ENCODE peak calls at places on chromosomes 6 and 20, in nine cellular contexts. One of them, this sample, is unnamed.

GRCh38 chr6:38176797-38177751 is 357.5 kb downstream of the ZFAND3 start:
- DNase-seq in fibroblast of mammary gland: peak
- DNase-seq in MM.1S: no peak
- DNase-seq in C1 segment of cervical spinal cord: no peak
- DNase-seq in T47D: peak
- DNase-seq in omental fat pad: peak
- DNase-seq in sigmoid colon: peak
- DNase-seq in non-pigmented ciliary epithelial cell: no peak
- DNase-seq in lung microvascular endothelial cell: no peak
- DNase-seq in this sample: no peak

GRCh38 chr20:58852559-58853271 is at the start of gene GNAS:
- DNase-seq in fibroblast of mammary gland: peak
- DNase-seq in MM.1S: no peak
- DNase-seq in C1 segment of cervical spinal cord: peak
- DNase-seq in T47D: peak
- DNase-seq in omental fat pad: no peak
- DNase-seq in sigmoid colon: no peak
- DNase-seq in non-pigmented ciliary epithelial cell: no peak
- DNase-seq in lung microvascular endothelial cell: peak
- DNase-seq in this sample: no peak

GRCh38 chr20:41505198-41505597 is 113.0 kb downstream of the CHD6 start:
- DNase-seq in fibroblast of mammary gland: no peak
- DNase-seq in MM.1S: no peak
- DNase-seq in C1 segment of cervical spinal cord: no peak
- DNase-seq in T47D: no peak
- DNase-seq in omental fat pad: no peak
- DNase-seq in sigmoid colon: no peak
- DNase-seq in non-pigmented ciliary epithelial cell: no peak
- DNase-seq in lung microvascular endothelial cell: no peak
- DNase-seq in this sample: no peak

GRCh38 chr6:17863971-17864754 is 123.3 kb downstream of the KIF13A start:
- DNase-seq in fibroblast of mammary gland: peak
- DNase-seq in MM.1S: no peak
- DNase-seq in C1 segment of cervical spinal cord: no peak
- DNase-seq in T47D: no peak
- DNase-seq in omental fat pad: no peak
- DNase-seq in sigmoid colon: peak
- DNase-seq in non-pigmented ciliary epithelial cell: peak
- DNase-seq in lung microvascular endothelial cell: peak
- DNase-seq in this sample: no peak

GRCh38 chr20:59207742-59208357 is 44.2 kb downstream of the ZNF831 start:
- DNase-seq in fibroblast of mammary gland: peak
- DNase-seq in MM.1S: peak
- DNase-seq in C1 segment of cervical spinal cord: peak
- DNase-seq in T47D: peak
- DNase-seq in omental fat pad: no peak
- DNase-seq in sigmoid colon: no peak
- DNase-seq in non-pigmented ciliary epithelial cell: no peak
- DNase-seq in lung microvascular endothelial cell: peak
- DNase-seq in this sample: no peak

GRCh38 chr20:7959484-7959883 is 19.2 kb upstream of the HAO1 start:
- DNase-seq in fibroblast of mammary gland: no peak
- DNase-seq in MM.1S: no peak
- DNase-seq in C1 segment of cervical spinal cord: no peak
- DNase-seq in T47D: no peak
- DNase-seq in omental fat pad: no peak
- DNase-seq in sigmoid colon: no peak
- DNase-seq in non-pigmented ciliary epithelial cell: no peak
- DNase-seq in lung microvascular endothelial cell: no peak
- DNase-seq in this sample: no peak

GRCh38 chr6:57421503-57421902 is 104.1 kb downstream of the PRIM2 start:
- DNase-seq in fibroblast of mammary gland: no peak
- DNase-seq in MM.1S: no peak
- DNase-seq in C1 segment of cervical spinal cord: no peak
- DNase-seq in T47D: no peak
- DNase-seq in omental fat pad: no peak
- DNase-seq in sigmoid colon: no peak
- DNase-seq in non-pigmented ciliary epithelial cell: no peak
- DNase-seq in lung microvascular endothelial cell: peak
- DNase-seq in this sample: no peak

GRCh38 chr6:156778615-156779205 is 1.5 kb downstream of the ARID1B start:
- DNase-seq in fibroblast of mammary gland: peak
- DNase-seq in MM.1S: no peak
- DNase-seq in C1 segment of cervical spinal cord: peak
- DNase-seq in T47D: peak
- DNase-seq in omental fat pad: no peak
- DNase-seq in sigmoid colon: peak
- DNase-seq in non-pigmented ciliary epithelial cell: no peak
- DNase-seq in lung microvascular endothelial cell: peak
- DNase-seq in this sample: peak

GRCh38 chr6:157236040-157236725 is 87.1 kb downstream of the TMEM242 start:
- DNase-seq in fibroblast of mammary gland: no peak
- DNase-seq in MM.1S: no peak
- DNase-seq in C1 segment of cervical spinal cord: no peak
- DNase-seq in T47D: no peak
- DNase-seq in omental fat pad: no peak
- DNase-seq in sigmoid colon: peak
- DNase-seq in non-pigmented ciliary epithelial cell: no peak
- DNase-seq in lung microvascular endothelial cell: no peak
- DNase-seq in this sample: peak

GRCh38 chr20:11676618-11677289 is 240.9 kb upstream of the BTBD3 start:
- DNase-seq in fibroblast of mammary gland: peak
- DNase-seq in MM.1S: peak
- DNase-seq in C1 segment of cervical spinal cord: peak
- DNase-seq in T47D: peak
- DNase-seq in omental fat pad: no peak
- DNase-seq in sigmoid colon: no peak
- DNase-seq in non-pigmented ciliary epithelial cell: peak
- DNase-seq in lung microvascular endothelial cell: peak
- DNase-seq in this sample: no peak

GRCh38 chr6:113723182-113723581 is 134.0 kb upstream of the MARCKS start:
- DNase-seq in fibroblast of mammary gland: no peak
- DNase-seq in MM.1S: no peak
- DNase-seq in C1 segment of cervical spinal cord: no peak
- DNase-seq in T47D: no peak
- DNase-seq in omental fat pad: no peak
- DNase-seq in sigmoid colon: no peak
- DNase-seq in non-pigmented ciliary epithelial cell: no peak
- DNase-seq in lung microvascular endothelial cell: no peak
- DNase-seq in this sample: no peak

GRCh38 chr6:163985710-163986109 is 571.2 kb downstream of the QKI start:
- DNase-seq in fibroblast of mammary gland: no peak
- DNase-seq in MM.1S: no peak
- DNase-seq in C1 segment of cervical spinal cord: no peak
- DNase-seq in T47D: no peak
- DNase-seq in omental fat pad: no peak
- DNase-seq in sigmoid colon: no peak
- DNase-seq in non-pigmented ciliary epithelial cell: no peak
- DNase-seq in lung microvascular endothelial cell: peak
- DNase-seq in this sample: no peak

GRCh38 chr6:135209803-135210202 is 28.7 kb downstream of the MYB start:
- DNase-seq in fibroblast of mammary gland: no peak
- DNase-seq in MM.1S: no peak
- DNase-seq in C1 segment of cervical spinal cord: no peak
- DNase-seq in T47D: no peak
- DNase-seq in omental fat pad: no peak
- DNase-seq in sigmoid colon: no peak
- DNase-seq in non-pigmented ciliary epithelial cell: no peak
- DNase-seq in lung microvascular endothelial cell: no peak
- DNase-seq in this sample: no peak

GRCh38 chr6:12245360-12245759 is 44.8 kb upstream of the EDN1 start:
- DNase-seq in fibroblast of mammary gland: no peak
- DNase-seq in MM.1S: no peak
- DNase-seq in C1 segment of cervical spinal cord: no peak
- DNase-seq in T47D: no peak
- DNase-seq in omental fat pad: no peak
- DNase-seq in sigmoid colon: no peak
- DNase-seq in non-pigmented ciliary epithelial cell: no peak
- DNase-seq in lung microvascular endothelial cell: no peak
- DNase-seq in this sample: no peak

GRCh38 chr20:23528867-23529431 is 38.0 kb downstream of the CST8 start:
- DNase-seq in fibroblast of mammary gland: peak
- DNase-seq in MM.1S: no peak
- DNase-seq in C1 segment of cervical spinal cord: no peak
- DNase-seq in T47D: no peak
- DNase-seq in omental fat pad: no peak
- DNase-seq in sigmoid colon: no peak
- DNase-seq in non-pigmented ciliary epithelial cell: no peak
- DNase-seq in lung microvascular endothelial cell: no peak
- DNase-seq in this sample: no peak

GRCh38 chr6:32126880-32127279 is 1.2 kb downstream of the ATF6B start:
- DNase-seq in fibroblast of mammary gland: no peak
- DNase-seq in MM.1S: no peak
- DNase-seq in C1 segment of cervical spinal cord: no peak
- DNase-seq in T47D: no peak
- DNase-seq in omental fat pad: no peak
- DNase-seq in sigmoid colon: no peak
- DNase-seq in non-pigmented ciliary epithelial cell: no peak
- DNase-seq in lung microvascular endothelial cell: no peak
- DNase-seq in this sample: no peak

GRCh38 chr6:30782425-30783014 is 38.2 kb upstream of the IER3 start:
- DNase-seq in fibroblast of mammary gland: peak
- DNase-seq in MM.1S: no peak
- DNase-seq in C1 segment of cervical spinal cord: no peak
- DNase-seq in T47D: no peak
- DNase-seq in omental fat pad: no peak
- DNase-seq in sigmoid colon: no peak
- DNase-seq in non-pigmented ciliary epithelial cell: no peak
- DNase-seq in lung microvascular endothelial cell: peak
- DNase-seq in this sample: no peak

GRCh38 chr6:13242178-13242577 is 86.2 kb downstream of the TBC1D7 start:
- DNase-seq in fibroblast of mammary gland: no peak
- DNase-seq in MM.1S: no peak
- DNase-seq in C1 segment of cervical spinal cord: no peak
- DNase-seq in T47D: no peak
- DNase-seq in omental fat pad: no peak
- DNase-seq in sigmoid colon: no peak
- DNase-seq in non-pigmented ciliary epithelial cell: no peak
- DNase-seq in lung microvascular endothelial cell: no peak
- DNase-seq in this sample: no peak

GRCh38 chr6:32178547-32179440 is 589 bp downstream of the RNF5 start:
- DNase-seq in fibroblast of mammary gland: no peak
- DNase-seq in MM.1S: no peak
- DNase-seq in C1 segment of cervical spinal cord: no peak
- DNase-seq in T47D: no peak
- DNase-seq in omental fat pad: no peak
- DNase-seq in sigmoid colon: no peak
- DNase-seq in non-pigmented ciliary epithelial cell: no peak
- DNase-seq in lung microvascular endothelial cell: peak
- DNase-seq in this sample: no peak

GRCh38 chr6:20178327-20178726 is 33.9 kb downstream of the MBOAT1 start:
- DNase-seq in fibroblast of mammary gland: no peak
- DNase-seq in MM.1S: no peak
- DNase-seq in C1 segment of cervical spinal cord: no peak
- DNase-seq in T47D: no peak
- DNase-seq in omental fat pad: no peak
- DNase-seq in sigmoid colon: no peak
- DNase-seq in non-pigmented ciliary epithelial cell: no peak
- DNase-seq in lung microvascular endothelial cell: no peak
- DNase-seq in this sample: no peak

GRCh38 chr6:168533428-168533827 is 92.4 kb downstream of the SMOC2 start:
- DNase-seq in fibroblast of mammary gland: no peak
- DNase-seq in MM.1S: no peak
- DNase-seq in C1 segment of cervical spinal cord: no peak
- DNase-seq in T47D: no peak
- DNase-seq in omental fat pad: no peak
- DNase-seq in sigmoid colon: no peak
- DNase-seq in non-pigmented ciliary epithelial cell: no peak
- DNase-seq in lung microvascular endothelial cell: no peak
- DNase-seq in this sample: no peak

GRCh38 chr6:168134399-168135201 is 55.6 kb upstream of the FRMD1 start:
- DNase-seq in fibroblast of mammary gland: no peak
- DNase-seq in MM.1S: no peak
- DNase-seq in C1 segment of cervical spinal cord: no peak
- DNase-seq in T47D: no peak
- DNase-seq in omental fat pad: no peak
- DNase-seq in sigmoid colon: peak
- DNase-seq in non-pigmented ciliary epithelial cell: no peak
- DNase-seq in lung microvascular endothelial cell: no peak
- DNase-seq in this sample: no peak

GRCh38 chr6:105489213-105489525 is 86.3 kb upstream of the PREP start:
- DNase-seq in fibroblast of mammary gland: no peak
- DNase-seq in MM.1S: peak
- DNase-seq in C1 segment of cervical spinal cord: no peak
- DNase-seq in T47D: no peak
- DNase-seq in omental fat pad: no peak
- DNase-seq in sigmoid colon: no peak
- DNase-seq in non-pigmented ciliary epithelial cell: no peak
- DNase-seq in lung microvascular endothelial cell: no peak
- DNase-seq in this sample: no peak

GRCh38 chr6:157528931-157529653 is 148.1 kb downstream of the ZDHHC14 start:
- DNase-seq in fibroblast of mammary gland: peak
- DNase-seq in MM.1S: no peak
- DNase-seq in C1 segment of cervical spinal cord: no peak
- DNase-seq in T47D: no peak
- DNase-seq in omental fat pad: no peak
- DNase-seq in sigmoid colon: no peak
- DNase-seq in non-pigmented ciliary epithelial cell: no peak
- DNase-seq in lung microvascular endothelial cell: no peak
- DNase-seq in this sample: no peak

GRCh38 chr20:19864130-19864529 is 106.1 kb downstream of the RIN2 start:
- DNase-seq in fibroblast of mammary gland: peak
- DNase-seq in MM.1S: no peak
- DNase-seq in C1 segment of cervical spinal cord: no peak
- DNase-seq in T47D: peak
- DNase-seq in omental fat pad: no peak
- DNase-seq in sigmoid colon: no peak
- DNase-seq in non-pigmented ciliary epithelial cell: no peak
- DNase-seq in lung microvascular endothelial cell: no peak
- DNase-seq in this sample: no peak

GRCh38 chr20:48096957-48097890 is 311.9 kb upstream of the SULF2 start:
- DNase-seq in fibroblast of mammary gland: no peak
- DNase-seq in MM.1S: no peak
- DNase-seq in C1 segment of cervical spinal cord: peak
- DNase-seq in T47D: no peak
- DNase-seq in omental fat pad: no peak
- DNase-seq in sigmoid colon: no peak
- DNase-seq in non-pigmented ciliary epithelial cell: no peak
- DNase-seq in lung microvascular endothelial cell: no peak
- DNase-seq in this sample: no peak